ENCODE peak calls at places on chromosomes 16 and 17, in seven cellular contexts. Q is T-helper 9 cell, G is AG20443, I is iPS-NIHi11, C is ascending aorta, X is Panc1, Y is HL-60. P is an unnamed sample.
A peak's percentile ranks its signal among the peaks of the same experiment; 100 is the strongest.

GRCh38 chr16:88593489-88593888 is 23.3 kb downstream of the ZC3H18 start:
- DNase-seq in Q (no peak), G (no peak), I (no peak), C (no peak), X (no peak), Y (no peak), P (no peak)

GRCh38 chr17:7235693-7236665 is 1.7 kb upstream of the DVL2 start:
- DNase-seq in Q (no peak), G (no peak), I (no peak), C (no peak), X (no peak), Y (no peak), P (no peak)

GRCh38 chr17:67628580-67629013 is 89.1 kb upstream of the NOL11 start:
- DNase-seq in Q (no peak), G (peak; percentile 24), I (peak; percentile 67), C (no peak), X (no peak), Y (no peak), P (peak; percentile 53)

GRCh38 chr16:762595-763268 is 2.2 kb downstream of the MSLN start:
- DNase-seq in Q (no peak), G (no peak), I (no peak), C (no peak), X (no peak), Y (no peak), P (no peak)

GRCh38 chr16:56589141-56590039 is at the start of gene MT3:
- DNase-seq in Q (no peak), G (peak; percentile 48), I (peak; percentile 82), C (no peak), X (no peak), Y (no peak), P (no peak)

GRCh38 chr16:27174007-27174406 is 29.3 kb upstream of the KDM8 start:
- DNase-seq in Q (peak; percentile 32), G (no peak), I (no peak), C (no peak), X (no peak), Y (no peak), P (no peak)

GRCh38 chr17:66834426-66834918 is 445 bp upstream of the CACNG5 start:
- DNase-seq in Q (no peak), G (no peak), I (no peak), C (no peak), X (no peak), Y (no peak), P (no peak)

GRCh38 chr17:56424543-56425044 is 168.9 kb upstream of the NOG start:
- DNase-seq in Q (no peak), G (no peak), I (no peak), C (no peak), X (no peak), Y (no peak), P (no peak)

GRCh38 chr16:2769675-2770056 is 7.4 kb downstream of the ELOB start:
- DNase-seq in Q (no peak), G (peak; percentile 37), I (no peak), C (no peak), X (no peak), Y (no peak), P (peak; percentile 5)

GRCh38 chr16:73027655-73028220 is 20.2 kb downstream of the ZFHX3 start:
- DNase-seq in Q (no peak), G (no peak), I (no peak), C (no peak), X (no peak), Y (no peak), P (no peak)

P was measured in WERI-Rb-1.